ENCODE peak calls at places on chromosomes 2 and 18, in five cellular contexts. O, W, L, Z and D are unnamed samples.

GRCh38 chr2:101823347-101823791 is 125.9 kb downstream of the MAP4K4 start:
- DNase-seq in L (peak), O (peak), Z (peak), W (no peak), D (peak)

GRCh38 chr2:199682001-199682400 is 169.0 kb downstream of the FTCDNL1 start:
- DNase-seq in W (no peak), O (no peak), Z (no peak), L (no peak), D (no peak)

GRCh38 chr2:220463876-220464275 is 836.4 kb downstream of the SLC4A3 start:
- DNase-seq in W (no peak), O (no peak), L (no peak), Z (no peak), D (no peak)

GRCh38 chr18:77501266-77501665 is 251.6 kb downstream of the GALR1 start:
- DNase-seq in W (no peak), L (no peak), Z (no peak), O (no peak), D (no peak)

GRCh38 chr2:101516833-101517690 is 42.1 kb upstream of the RFX8 start:
- DNase-seq in W (no peak), L (peak), Z (no peak), O (peak), D (no peak)

GRCh38 chr18:12307251-12307736 is 747 bp upstream of the TUBB6 start:
- DNase-seq in O (no peak), L (no peak), Z (no peak), W (no peak), D (peak)

GRCh38 chr2:189613077-189613636 is 32.6 kb upstream of the SLC40A1 start:
- DNase-seq in L (peak), Z (peak), O (peak), W (no peak), D (no peak)

GRCh38 chr2:29751390-29751789 is 170.0 kb downstream of the ALK start:
- DNase-seq in W (no peak), Z (no peak), O (no peak), L (no peak), D (no peak)

GRCh38 chr18:54532222-54532621 is 58.8 kb upstream of the DYNAP start:
- DNase-seq in Z (no peak), O (no peak), W (no peak), L (no peak), D (peak)

GRCh38 chr18:47613929-47614328 is 316.5 kb downstream of the SMAD2 start:
- DNase-seq in O (no peak), L (no peak), W (no peak), Z (no peak), D (no peak)

GRCh38 chr2:121309801-121310200 is 24.8 kb upstream of the TFCP2L1 start:
- DNase-seq in L (no peak), W (no peak), Z (peak), O (peak), D (no peak)

GRCh38 chr2:225820828-225821227 is 421.3 kb downstream of the NYAP2 start:
- DNase-seq in O (no peak), Z (no peak), L (no peak), W (no peak), D (no peak)

DNA sequence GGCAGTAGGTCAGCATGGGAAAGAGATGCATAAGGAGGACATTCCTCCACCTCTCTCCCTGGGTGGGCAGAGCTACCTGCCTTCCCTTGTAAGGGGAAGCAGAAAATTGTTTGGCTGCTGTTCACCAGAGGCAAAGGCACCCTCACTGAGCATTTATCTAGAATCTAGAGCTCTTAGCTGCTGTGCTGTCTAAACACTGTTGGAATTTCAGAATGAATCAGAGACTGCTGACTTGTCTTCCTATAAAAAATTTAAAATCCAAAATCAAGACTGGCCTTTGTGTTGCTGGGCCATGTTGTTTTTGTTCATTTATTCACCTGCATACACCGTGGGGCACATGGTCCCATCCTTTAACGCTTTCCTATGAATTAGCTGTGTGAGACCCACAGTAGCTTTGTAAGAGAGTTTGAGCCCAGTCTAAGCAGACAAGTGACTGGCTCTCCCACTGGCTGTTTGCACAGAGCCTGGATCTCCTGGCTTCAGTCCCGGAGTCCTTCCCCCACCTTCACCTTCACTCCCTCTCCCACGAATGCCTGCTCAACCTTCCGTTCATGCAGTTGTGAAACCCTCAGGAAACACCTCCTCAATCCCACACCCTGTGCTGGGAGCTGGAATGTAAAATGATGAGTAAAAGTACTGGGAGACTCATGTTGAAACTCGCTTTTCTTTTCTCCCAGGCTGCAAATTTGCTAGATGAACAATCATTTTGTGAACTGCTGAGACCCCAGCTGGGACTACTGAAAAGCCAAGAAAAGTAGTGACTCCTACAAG is 76.2 kb downstream of the FAM168B start:
- DNase-seq in W (no peak), O (peak), L (peak), Z (no peak), D (no peak)
- H3K4me2 ChIP-seq in W (no peak), O (peak), L (no peak), Z (no peak), D (no peak)

GRCh38 chr18:22933206-22933957 is at the start of gene RBBP8:
- DNase-seq in L (peak), W (peak), O (peak), Z (peak), D (peak)
- TF ChIP-seq JUNB in L (no peak), W (no peak), O (no peak), Z (no peak), D (no peak)

GRCh38 chr2:20668871-20669475 is 2.0 kb downstream of the GDF7 start:
- DNase-seq in L (no peak), Z (no peak), O (no peak), W (no peak), D (no peak)

GRCh38 chr2:20668470-20668869 is 1.5 kb downstream of the GDF7 start:
- DNase-seq in Z (no peak), W (no peak), O (no peak), L (no peak), D (no peak)

GRCh38 chr2:20671036-20671735 is 4.2 kb downstream of the GDF7 start:
- DNase-seq in W (no peak), Z (no peak), O (no peak), L (no peak), D (peak)

GRCh38 chr2:20670315-20671035 is 3.5 kb downstream of the GDF7 start:
- DNase-seq in Z (no peak), W (no peak), L (no peak), O (no peak), D (peak)

GRCh38 chr2:20669609-20670314 is 2.8 kb downstream of the GDF7 start:
- DNase-seq in W (no peak), Z (no peak), L (no peak), O (no peak), D (peak)
- TF ChIP-seq REST in W (no peak), Z (no peak), L (no peak), O (no peak), D (no peak)

DNA sequence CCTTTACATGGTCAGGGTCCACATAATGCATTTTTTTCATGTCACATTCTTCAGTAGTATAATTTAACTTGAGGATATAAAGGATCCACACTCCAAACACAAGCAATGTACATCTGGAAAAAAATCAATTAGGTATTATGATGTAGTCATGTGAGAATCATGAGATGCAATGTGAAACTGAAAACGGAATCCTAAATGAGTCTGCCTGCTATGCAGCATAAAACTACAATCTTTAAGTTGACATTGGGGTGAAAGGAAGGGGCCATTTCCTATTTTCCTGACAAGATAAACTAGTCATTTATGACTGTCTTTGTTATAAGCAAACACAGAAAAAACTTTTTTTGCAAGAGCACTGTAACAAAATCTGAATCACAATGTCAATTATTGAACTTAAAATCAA is 27.6 kb downstream of the ST3GAL5 start:
- DNase-seq in W (peak), L (no peak), Z (no peak), O (no peak), D (no peak)
- H3K4me2 ChIP-seq in W (peak), L (no peak), Z (no peak), O (no peak), D (no peak)